ENCODE peak calls at places on chromosomes 5 and 9, in ten cellular contexts. I, T, Z, J, O, R, Q, W, M and U are unnamed samples.

GRCh38 chr5:102283111-102283797 is 12.8 kb downstream of the SLCO4C1 start:
- DNase-seq in I (no peak), T (no peak), Z (no peak), J (no peak), O (no peak), R (no peak), Q (no peak), W (no peak), M (no peak), U (no peak)

GRCh38 chr5:56321236-56321881 is 88.2 kb upstream of the ANKRD55 start:
- DNase-seq in I (no peak), T (no peak), Z (no peak), J (no peak), O (no peak), R (no peak), Q (no peak), W (no peak), M (no peak), U (no peak)

GRCh38 chr9:117268847-117269452 is 145.9 kb downstream of the ASTN2 start:
- DNase-seq in I (no peak), T (no peak), Z (no peak), J (no peak), O (no peak), R (no peak), Q (no peak), W (no peak), M (no peak), U (no peak)

GRCh38 chr9:21070171-21070571 is 7.6 kb downstream of the IFNB1 start:
- DNase-seq in I (peak; percentile 20), T (peak; percentile 35), Z (no peak), J (no peak), O (no peak), R (no peak), Q (peak; percentile 68), W (peak; percentile 98), M (no peak), U (peak; percentile 95)

GRCh38 chr9:2417730-2418129 is 203.9 kb upstream of the VLDLR start:
- DNase-seq in I (no peak), T (no peak), Z (no peak), J (no peak), O (no peak), R (no peak), Q (no peak), W (no peak), M (no peak), U (no peak)

GRCh38 chr9:123763910-123764588 is 165.9 kb downstream of the DENND1A start:
- DNase-seq in I (no peak), T (no peak), Z (no peak), J (no peak), O (no peak), R (no peak), Q (no peak), W (peak; percentile 84), M (no peak), U (no peak)

GRCh38 chr5:180179399-180180197 is 29.4 kb downstream of the RASGEF1C start:
- DNase-seq in I (no peak), T (no peak), Z (no peak), J (peak; percentile 7), O (no peak), R (no peak), Q (no peak), W (no peak), M (no peak), U (no peak)

GRCh38 chr9:3342159-3342777 is 183.5 kb downstream of the RFX3 start:
- DNase-seq in I (no peak), T (no peak), Z (no peak), J (no peak), O (no peak), R (no peak), Q (no peak), W (peak; percentile 89), M (no peak), U (no peak)

GRCh38 chr9:117034862-117035261 is 347.8 kb downstream of the TRIM32 start:
- DNase-seq in I (no peak), T (peak; percentile 10), Z (no peak), J (no peak), O (no peak), R (no peak), Q (no peak), W (peak; percentile 2), M (no peak), U (no peak)

GRCh38 chr9:111966851-111967250 is 70.2 kb downstream of the UGCG start:
- DNase-seq in I (no peak), T (no peak), Z (no peak), J (no peak), O (no peak), R (no peak), Q (no peak), W (peak; percentile 46), M (no peak), U (no peak)

GRCh38 chr5:38660194-38660668 is 103.8 kb upstream of the LIFR start:
- DNase-seq in I (peak; percentile 18), T (peak; percentile 88), Z (no peak), J (no peak), O (no peak), R (no peak), Q (no peak), W (no peak), M (no peak), U (no peak)

GRCh38 chr5:38657020-38657419 is 100.6 kb upstream of the LIFR start:
- DNase-seq in I (no peak), T (no peak), Z (no peak), J (no peak), O (no peak), R (no peak), Q (no peak), W (no peak), M (no peak), U (no peak)

GRCh38 chr5:38666668-38667498 is 110.4 kb upstream of the LIFR start:
- DNase-seq in I (peak; percentile 44), T (peak; percentile 52), Z (no peak), J (no peak), O (no peak), R (peak; percentile 68), Q (no peak), W (peak; percentile 34), M (peak; percentile 65), U (no peak)

GRCh38 chr5:38663276-38663675 is 106.8 kb upstream of the LIFR start:
- DNase-seq in I (no peak), T (no peak), Z (no peak), J (no peak), O (no peak), R (no peak), Q (no peak), W (no peak), M (no peak), U (no peak)

GRCh38 chr5:38662088-38662487 is 105.6 kb upstream of the LIFR start:
- DNase-seq in I (no peak), T (no peak), Z (no peak), J (no peak), O (no peak), R (no peak), Q (no peak), W (no peak), M (no peak), U (no peak)
- H3K4me3 ChIP-seq in I (no peak overlapping the region), T (no peak overlapping the region), Z (no peak overlapping the region), J (no peak overlapping the region), O (no peak overlapping the region), R (no peak overlapping the region), Q (no peak overlapping the region), W (no peak overlapping the region), M (no peak overlapping the region), U (no peak overlapping the region)

DNA sequence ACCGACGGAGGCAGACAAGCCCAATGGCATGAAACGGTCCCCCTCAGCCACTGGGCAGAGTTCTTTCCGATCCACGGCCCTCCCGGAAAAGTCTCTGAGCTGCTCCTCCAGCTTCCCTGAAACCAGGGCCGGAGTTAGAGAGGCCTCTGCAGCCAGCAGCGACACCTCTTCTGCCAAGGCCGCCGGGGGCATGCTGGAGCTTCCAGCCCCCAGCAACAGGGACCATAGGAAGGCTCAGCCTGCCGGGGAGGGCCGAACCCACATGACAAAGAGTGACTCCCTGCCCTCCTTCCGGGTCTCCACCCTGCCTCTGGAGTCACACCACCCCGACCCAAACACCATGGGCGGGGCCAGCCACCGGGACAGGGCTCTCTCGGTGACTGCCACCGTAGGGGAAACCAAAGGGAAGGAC is 30.1 kb downstream of the CD180 start:
- DNase-seq in I (peak; percentile 61), T (no peak), Z (peak; percentile 88), J (peak; percentile 75), O (peak; percentile 78), R (peak; percentile 63), Q (peak; percentile 76), W (no peak), M (peak; percentile 89), U (no peak)
- TF ChIP-seq CTCF in I (no peak), T (no peak), Z (no peak), J (peak; percentile 25), O (no peak), R (no peak), Q (no peak), W (no peak), M (no peak), U (no peak)

GRCh38 chr5:142784405-142784955 is 14.3 kb downstream of the ARHGAP26 start:
- DNase-seq in I (no peak), T (no peak), Z (no peak), J (no peak), O (no peak), R (no peak), Q (no peak), W (no peak), M (no peak), U (no peak)

GRCh38 chr5:142782976-142783539 is 12.9 kb downstream of the ARHGAP26 start:
- DNase-seq in I (peak; percentile 60), T (no peak), Z (no peak), J (no peak), O (no peak), R (no peak), Q (peak; percentile 77), W (no peak), M (no peak), U (no peak)

GRCh38 chr5:142783601-142784291 is 13.6 kb downstream of the ARHGAP26 start:
- DNase-seq in I (peak; percentile 44), T (no peak), Z (peak; percentile 81), J (no peak), O (no peak), R (no peak), Q (no peak), W (no peak), M (no peak), U (no peak)

GRCh38 chr5:142789206-142789605 is 19.0 kb downstream of the ARHGAP26 start:
- DNase-seq in I (no peak), T (no peak), Z (no peak), J (no peak), O (no peak), R (no peak), Q (no peak), W (no peak), M (no peak), U (no peak)

DNA sequence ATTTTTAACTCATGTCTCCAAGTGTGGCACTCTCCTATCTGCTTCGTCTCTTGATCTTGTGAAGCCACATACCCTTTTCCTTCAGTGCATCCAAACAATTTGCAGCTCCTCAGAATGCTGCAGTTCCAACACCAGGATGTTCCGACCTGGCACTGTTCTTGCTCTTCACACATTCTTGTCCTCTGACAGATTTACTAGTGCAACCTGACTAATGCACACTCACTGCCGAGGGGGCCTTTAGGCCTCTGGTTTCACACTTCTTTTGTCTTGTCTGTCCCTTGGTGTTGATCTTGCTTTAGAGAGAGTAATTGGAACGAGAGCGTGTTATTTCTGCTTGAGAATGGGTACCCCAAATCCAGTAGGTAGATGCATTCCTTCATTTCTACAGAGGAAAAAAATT is 15.0 kb downstream of the ARHGAP26 start:
- DNase-seq in I (no peak), T (no peak), Z (no peak), J (no peak), O (no peak), R (no peak), Q (no peak), W (no peak), M (no peak), U (no peak)
- H3K27ac ChIP-seq in I (no peak overlapping the region), T (no peak overlapping the region), Z (no peak overlapping the region), J (no peak overlapping the region), O (no peak overlapping the region), R (no peak overlapping the region), Q (peak overlapping the region; percentile 82), W (no peak overlapping the region), M (no peak overlapping the region), U (no peak overlapping the region)

GRCh38 chr5:36724429-36725332 is 118.3 kb downstream of the SLC1A3 start:
- DNase-seq in I (peak; percentile 23), T (no peak), Z (no peak), J (peak; percentile 46), O (no peak), R (peak; percentile 36), Q (no peak), W (no peak), M (peak; percentile 82), U (no peak)
- H3K4me3 ChIP-seq in I (no peak overlapping the region), T (no peak overlapping the region), Z (no peak overlapping the region), J (no peak overlapping the region), O (peak overlapping the region; percentile 14), R (no peak overlapping the region), Q (no peak overlapping the region), W (no peak overlapping the region), M (no peak overlapping the region), U (no peak overlapping the region)